ENCODE peak calls at places on chromosomes 6 and 20, in nine cellular contexts. One of them, this sample, is unnamed.

GRCh38 chr20:59151820-59152219 is 11.8 kb upstream of the ZNF831 start:
- DNase-seq in heart left ventricle: no peak
- DNase-seq in SJSA1: no peak
- DNase-seq in GM12865: no peak
- DNase-seq in left ventricle myocardium inferior: no peak
- DNase-seq in mucosa of descending colon: no peak
- DNase-seq in fibroblast of villous mesenchyme: no peak
- DNase-seq in uterus: no peak
- DNase-seq in brain microvascular endothelial cell: no peak
- DNase-seq in this sample: no peak

GRCh38 chr6:122806290-122806689 is 17.2 kb downstream of the SMPDL3A start:
- DNase-seq in heart left ventricle: no peak
- DNase-seq in SJSA1: no peak
- DNase-seq in GM12865: no peak
- DNase-seq in left ventricle myocardium inferior: no peak
- DNase-seq in mucosa of descending colon: no peak
- DNase-seq in fibroblast of villous mesenchyme: peak
- DNase-seq in uterus: no peak
- DNase-seq in brain microvascular endothelial cell: no peak
- DNase-seq in this sample: no peak

GRCh38 chr20:32189123-32189410 is 18.5 kb downstream of the PLAGL2 start:
- DNase-seq in heart left ventricle: no peak
- DNase-seq in SJSA1: no peak
- DNase-seq in GM12865: no peak
- DNase-seq in left ventricle myocardium inferior: no peak
- DNase-seq in mucosa of descending colon: no peak
- DNase-seq in fibroblast of villous mesenchyme: no peak
- DNase-seq in uterus: no peak
- DNase-seq in brain microvascular endothelial cell: no peak
- DNase-seq in this sample: no peak

GRCh38 chr6:11198663-11199603 is 33.5 kb downstream of the NEDD9 start:
- DNase-seq in heart left ventricle: no peak
- DNase-seq in SJSA1: no peak
- DNase-seq in GM12865: peak
- DNase-seq in left ventricle myocardium inferior: no peak
- DNase-seq in mucosa of descending colon: no peak
- DNase-seq in fibroblast of villous mesenchyme: peak
- DNase-seq in uterus: no peak
- DNase-seq in brain microvascular endothelial cell: no peak
- DNase-seq in this sample: no peak

GRCh38 chr20:58130156-58130555 is 98.3 kb downstream of the ANKRD60 start:
- DNase-seq in heart left ventricle: no peak
- DNase-seq in SJSA1: no peak
- DNase-seq in GM12865: no peak
- DNase-seq in left ventricle myocardium inferior: no peak
- DNase-seq in mucosa of descending colon: no peak
- DNase-seq in fibroblast of villous mesenchyme: no peak
- DNase-seq in uterus: no peak
- DNase-seq in brain microvascular endothelial cell: no peak
- DNase-seq in this sample: peak

GRCh38 chr20:56343861-56344381 is 14.9 kb upstream of the FAM210B start:
- DNase-seq in heart left ventricle: no peak
- DNase-seq in SJSA1: no peak
- DNase-seq in GM12865: peak
- DNase-seq in left ventricle myocardium inferior: no peak
- DNase-seq in mucosa of descending colon: peak
- DNase-seq in fibroblast of villous mesenchyme: peak
- DNase-seq in uterus: peak
- DNase-seq in brain microvascular endothelial cell: peak
- DNase-seq in this sample: no peak

GRCh38 chr6:26196846-26197683 is 109.8 kb downstream of the HFE start:
- DNase-seq in heart left ventricle: peak
- DNase-seq in SJSA1: peak
- DNase-seq in GM12865: peak
- DNase-seq in left ventricle myocardium inferior: no peak
- DNase-seq in mucosa of descending colon: peak
- DNase-seq in fibroblast of villous mesenchyme: peak
- DNase-seq in uterus: peak
- DNase-seq in brain microvascular endothelial cell: peak
- DNase-seq in this sample: no peak

GRCh38 chr6:27130668-27131428 is 116.7 kb upstream of the PRSS16 start:
- DNase-seq in heart left ventricle: no peak
- DNase-seq in SJSA1: no peak
- DNase-seq in GM12865: peak
- DNase-seq in left ventricle myocardium inferior: no peak
- DNase-seq in mucosa of descending colon: no peak
- DNase-seq in fibroblast of villous mesenchyme: no peak
- DNase-seq in uterus: no peak
- DNase-seq in brain microvascular endothelial cell: no peak
- DNase-seq in this sample: no peak

GRCh38 chr20:24686156-24686555 is 216.7 kb downstream of the SYNDIG1 start:
- DNase-seq in heart left ventricle: peak
- DNase-seq in SJSA1: no peak
- DNase-seq in GM12865: no peak
- DNase-seq in left ventricle myocardium inferior: no peak
- DNase-seq in mucosa of descending colon: no peak
- DNase-seq in fibroblast of villous mesenchyme: no peak
- DNase-seq in uterus: no peak
- DNase-seq in brain microvascular endothelial cell: no peak
- DNase-seq in this sample: no peak

GRCh38 chr6:40891131-40891530 is 147.9 kb downstream of the UNC5CL start:
- DNase-seq in heart left ventricle: no peak
- DNase-seq in SJSA1: no peak
- DNase-seq in GM12865: no peak
- DNase-seq in left ventricle myocardium inferior: no peak
- DNase-seq in mucosa of descending colon: no peak
- DNase-seq in fibroblast of villous mesenchyme: no peak
- DNase-seq in uterus: no peak
- DNase-seq in brain microvascular endothelial cell: no peak
- DNase-seq in this sample: no peak

GRCh38 chr6:45986746-45987274 is 28.9 kb downstream of the CLIC5 start:
- DNase-seq in heart left ventricle: no peak
- DNase-seq in SJSA1: peak
- DNase-seq in GM12865: no peak
- DNase-seq in left ventricle myocardium inferior: no peak
- DNase-seq in mucosa of descending colon: no peak
- DNase-seq in fibroblast of villous mesenchyme: no peak
- DNase-seq in uterus: no peak
- DNase-seq in brain microvascular endothelial cell: no peak
- DNase-seq in this sample: no peak

GRCh38 chr20:50283922-50284810 is 93.5 kb downstream of the CEBPB start:
- DNase-seq in heart left ventricle: peak
- DNase-seq in SJSA1: peak
- DNase-seq in GM12865: no peak
- DNase-seq in left ventricle myocardium inferior: no peak
- DNase-seq in mucosa of descending colon: no peak
- DNase-seq in fibroblast of villous mesenchyme: peak
- DNase-seq in uterus: no peak
- DNase-seq in brain microvascular endothelial cell: no peak
- DNase-seq in this sample: no peak

GRCh38 chr20:17878912-17879602 is 89.5 kb downstream of the SNX5 start:
- DNase-seq in heart left ventricle: no peak
- DNase-seq in SJSA1: no peak
- DNase-seq in GM12865: peak
- DNase-seq in left ventricle myocardium inferior: no peak
- DNase-seq in mucosa of descending colon: no peak
- DNase-seq in fibroblast of villous mesenchyme: no peak
- DNase-seq in uterus: no peak
- DNase-seq in brain microvascular endothelial cell: no peak
- DNase-seq in this sample: no peak

GRCh38 chr6:17536586-17536985 is 63.5 kb upstream of the FAM8A1 start:
- DNase-seq in heart left ventricle: no peak
- DNase-seq in SJSA1: no peak
- DNase-seq in GM12865: peak
- DNase-seq in left ventricle myocardium inferior: no peak
- DNase-seq in mucosa of descending colon: no peak
- DNase-seq in fibroblast of villous mesenchyme: no peak
- DNase-seq in uterus: no peak
- DNase-seq in brain microvascular endothelial cell: no peak
- DNase-seq in this sample: no peak

DNA sequence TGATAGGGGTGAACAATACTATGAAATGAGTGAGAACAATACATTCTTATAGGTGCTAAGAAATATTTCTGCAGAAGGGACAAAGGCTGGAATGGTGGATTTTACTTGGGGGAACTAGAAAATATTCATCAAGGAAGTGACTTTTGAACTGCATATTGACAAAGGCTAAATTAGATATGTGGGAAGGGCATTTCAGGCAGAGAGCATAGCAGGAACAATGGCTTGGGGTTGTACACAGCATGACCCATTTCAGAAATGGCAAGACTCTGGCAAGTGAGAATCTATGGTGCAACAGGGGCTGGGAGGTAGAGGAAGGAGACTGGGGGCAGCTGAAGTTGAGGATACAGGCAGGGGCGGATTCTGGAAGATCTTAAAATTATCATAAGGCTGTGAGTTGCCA is 46.7 kb upstream of the KIF16B start:
- DNase-seq in heart left ventricle: no peak
- DNase-seq in SJSA1: no peak
- DNase-seq in GM12865: no peak
- DNase-seq in left ventricle myocardium inferior: no peak
- DNase-seq in mucosa of descending colon: no peak
- DNase-seq in fibroblast of villous mesenchyme: no peak
- DNase-seq in uterus: no peak
- DNase-seq in brain microvascular endothelial cell: no peak
- DNase-seq in this sample: no peak
- H3K4me3 ChIP-seq in heart left ventricle: no peak
- H3K4me3 ChIP-seq in SJSA1: no peak
- H3K4me3 ChIP-seq in GM12865: no peak
- H3K4me3 ChIP-seq in left ventricle myocardium inferior: no peak
- H3K4me3 ChIP-seq in mucosa of descending colon: no peak
- H3K4me3 ChIP-seq in fibroblast of villous mesenchyme: no peak
- H3K4me3 ChIP-seq in uterus: no peak
- H3K4me3 ChIP-seq in brain microvascular endothelial cell: no peak
- H3K4me3 ChIP-seq in this sample: no peak

DNA sequence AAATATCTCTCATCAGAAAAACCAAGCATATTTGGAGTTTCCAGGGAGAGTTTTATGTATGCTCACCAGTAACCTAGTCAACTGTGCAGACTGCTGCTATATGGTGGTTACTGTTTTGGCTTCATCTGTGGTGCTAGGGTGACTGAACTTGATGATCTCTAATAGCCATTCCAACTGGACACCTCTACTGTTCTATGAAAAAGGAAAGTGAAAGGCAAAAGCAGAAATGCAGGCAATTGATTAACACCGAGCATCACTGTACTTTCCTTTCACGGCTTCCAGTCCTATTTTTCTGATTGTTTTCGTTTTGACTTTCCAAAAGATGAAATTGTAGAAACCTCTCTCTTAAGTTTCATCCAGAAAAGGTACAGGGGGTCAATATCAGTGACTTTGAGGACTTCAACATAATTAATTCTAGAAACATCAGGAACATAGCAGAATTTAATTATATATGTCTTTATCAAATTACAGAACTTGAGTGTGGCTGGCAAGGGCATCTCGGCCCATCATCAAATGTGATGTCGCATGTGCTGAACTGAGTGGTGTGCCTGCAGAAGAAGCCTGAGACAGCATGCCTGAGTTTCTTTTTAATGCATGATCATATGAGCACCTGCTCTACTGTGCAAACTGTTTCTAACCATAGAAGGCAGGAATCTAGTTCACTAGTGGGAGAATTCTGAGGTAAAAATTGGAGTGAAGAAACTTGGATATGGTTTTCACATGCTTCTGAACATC is 464.3 kb upstream of the FLRT3 start:
- DNase-seq in heart left ventricle: no peak
- DNase-seq in SJSA1: no peak
- DNase-seq in GM12865: peak
- DNase-seq in left ventricle myocardium inferior: no peak
- DNase-seq in mucosa of descending colon: no peak
- DNase-seq in fibroblast of villous mesenchyme: no peak
- DNase-seq in uterus: no peak
- DNase-seq in brain microvascular endothelial cell: no peak
- DNase-seq in this sample: no peak
- H3K4me3 ChIP-seq in heart left ventricle: no peak
- H3K4me3 ChIP-seq in SJSA1: no peak
- H3K4me3 ChIP-seq in GM12865: peak
- H3K4me3 ChIP-seq in left ventricle myocardium inferior: no peak
- H3K4me3 ChIP-seq in mucosa of descending colon: no peak
- H3K4me3 ChIP-seq in fibroblast of villous mesenchyme: no peak
- H3K4me3 ChIP-seq in uterus: no peak
- H3K4me3 ChIP-seq in brain microvascular endothelial cell: no peak
- H3K4me3 ChIP-seq in this sample: no peak

DNA sequence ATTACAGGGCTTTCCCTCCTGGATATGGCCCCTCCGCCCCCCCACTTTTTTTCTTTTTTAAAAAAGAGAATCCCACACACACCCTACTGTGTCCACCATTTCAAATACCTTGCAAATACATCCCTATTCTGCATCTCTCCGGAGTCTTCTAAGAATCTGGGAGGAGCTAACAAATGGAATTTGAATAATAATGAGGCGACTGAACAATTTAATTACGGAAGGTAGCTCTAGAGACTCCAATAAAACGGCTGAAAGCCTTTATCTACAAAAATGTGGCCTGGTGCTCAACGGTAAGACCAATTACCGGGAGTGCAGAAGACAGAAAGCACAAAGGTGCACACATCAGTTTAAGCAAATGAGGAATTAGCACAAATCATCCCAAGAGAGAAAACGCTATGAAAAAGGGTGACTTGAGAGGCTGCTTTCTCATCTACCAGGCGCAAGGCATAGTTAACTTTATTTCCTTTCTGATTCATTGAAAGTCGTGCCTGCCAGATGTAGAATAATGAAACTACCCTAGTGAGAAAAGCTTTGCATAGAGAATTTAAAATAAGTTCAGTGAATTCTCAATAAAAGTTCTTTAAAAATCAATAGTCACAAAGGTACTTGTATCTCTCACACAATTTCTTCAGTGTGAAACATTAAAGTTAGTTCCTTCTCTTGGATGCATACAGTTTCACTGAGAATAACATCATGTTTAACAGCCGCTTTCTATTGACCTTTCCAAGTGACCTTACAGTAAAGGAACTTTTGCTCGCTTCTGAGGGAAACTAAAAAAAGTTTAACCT is 1.6 kb downstream of the RRAGD start:
- DNase-seq in heart left ventricle: no peak
- DNase-seq in SJSA1: no peak
- DNase-seq in GM12865: peak
- DNase-seq in left ventricle myocardium inferior: no peak
- DNase-seq in mucosa of descending colon: no peak
- DNase-seq in fibroblast of villous mesenchyme: no peak
- DNase-seq in uterus: no peak
- DNase-seq in brain microvascular endothelial cell: no peak
- DNase-seq in this sample: no peak
- H3K4me3 ChIP-seq in heart left ventricle: peak
- H3K4me3 ChIP-seq in SJSA1: no peak
- H3K4me3 ChIP-seq in GM12865: peak
- H3K4me3 ChIP-seq in left ventricle myocardium inferior: peak
- H3K4me3 ChIP-seq in mucosa of descending colon: no peak
- H3K4me3 ChIP-seq in fibroblast of villous mesenchyme: no peak
- H3K4me3 ChIP-seq in uterus: peak
- H3K4me3 ChIP-seq in brain microvascular endothelial cell: no peak
- H3K4me3 ChIP-seq in this sample: peak

DNA sequence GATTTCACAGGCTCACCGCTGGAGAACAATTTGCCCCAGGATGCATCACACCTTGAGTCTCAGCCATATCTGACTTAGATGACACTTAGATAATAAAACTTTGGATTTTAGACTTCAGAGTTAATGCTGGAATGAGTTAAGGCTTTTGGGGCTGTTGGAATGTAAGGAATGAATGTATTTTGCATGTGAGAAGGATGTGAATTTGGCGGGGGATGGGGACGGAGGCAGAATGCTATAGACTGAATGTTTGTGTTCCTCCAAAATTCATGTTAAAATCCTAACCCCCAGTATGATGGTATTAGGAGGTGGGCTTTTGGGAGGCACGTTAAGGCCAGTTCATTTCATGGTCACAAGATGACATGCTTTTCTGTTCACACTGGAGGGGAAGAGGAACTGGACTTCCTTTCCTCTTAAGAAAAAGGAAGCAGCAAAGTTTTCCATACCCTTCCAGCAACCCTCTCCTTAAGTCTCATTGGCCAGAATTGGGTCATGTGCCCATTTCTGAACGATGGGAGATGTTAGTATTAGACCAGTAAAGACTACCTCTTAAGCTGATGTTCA is 5.8 kb upstream of the SRXN1 start:
- DNase-seq in heart left ventricle: no peak
- DNase-seq in SJSA1: no peak
- DNase-seq in GM12865: no peak
- DNase-seq in left ventricle myocardium inferior: no peak
- DNase-seq in mucosa of descending colon: no peak
- DNase-seq in fibroblast of villous mesenchyme: no peak
- DNase-seq in uterus: no peak
- DNase-seq in brain microvascular endothelial cell: no peak
- DNase-seq in this sample: no peak
- H3K4me3 ChIP-seq in heart left ventricle: no peak
- H3K4me3 ChIP-seq in SJSA1: no peak
- H3K4me3 ChIP-seq in GM12865: no peak
- H3K4me3 ChIP-seq in left ventricle myocardium inferior: no peak
- H3K4me3 ChIP-seq in mucosa of descending colon: no peak
- H3K4me3 ChIP-seq in fibroblast of villous mesenchyme: no peak
- H3K4me3 ChIP-seq in uterus: no peak
- H3K4me3 ChIP-seq in brain microvascular endothelial cell: no peak
- H3K4me3 ChIP-seq in this sample: no peak

This sample was measured in vagina.